ENCODE peak calls at places on chromosomes 6 and 20, in six cellular contexts. One of them, this sample, is unnamed.

GRCh38 chr20:33852971-33853813 is 42.0 kb downstream of the CHMP4B start:
- DNase-seq in A549: no peak
- DNase-seq in K562: no peak
- DNase-seq in HepG2: no peak
- DNase-seq in endothelial cell of umbilical vein: no peak
- DNase-seq in GM12878: no peak
- DNase-seq in this sample: no peak

GRCh38 chr20:3129094-3129493 is 30.6 kb downstream of the FASTKD5 start:
- DNase-seq in HepG2: no peak
- DNase-seq in GM12878: no peak
- DNase-seq in A549: no peak
- DNase-seq in endothelial cell of umbilical vein: no peak
- DNase-seq in K562: no peak
- DNase-seq in this sample: no peak

GRCh38 chr6:112906737-112907136 is 559.6 kb downstream of the RFPL4B start:
- DNase-seq in A549: no peak
- DNase-seq in endothelial cell of umbilical vein: peak; percentile 70
- DNase-seq in K562: no peak
- DNase-seq in HepG2: peak; percentile 4
- DNase-seq in GM12878: no peak
- DNase-seq in this sample: no peak

GRCh38 chr6:113881473-113881980 is 24.4 kb downstream of the MARCKS start:
- DNase-seq in GM12878: no peak
- DNase-seq in K562: no peak
- DNase-seq in endothelial cell of umbilical vein: no peak
- DNase-seq in A549: no peak
- DNase-seq in HepG2: no peak
- DNase-seq in this sample: peak; percentile 7

GRCh38 chr20:23641936-23642751 is 4.4 kb upstream of the CST3 start:
- DNase-seq in endothelial cell of umbilical vein: peak; percentile 58
- DNase-seq in A549: no peak
- DNase-seq in GM12878: no peak
- DNase-seq in HepG2: no peak
- DNase-seq in K562: no peak
- DNase-seq in this sample: peak; percentile 77

GRCh38 chr6:165574770-165575549 is 88.1 kb downstream of the PDE10A start:
- DNase-seq in A549: peak; percentile 76
- DNase-seq in GM12878: no peak
- DNase-seq in K562: no peak
- DNase-seq in endothelial cell of umbilical vein: peak; percentile 69
- DNase-seq in HepG2: no peak
- DNase-seq in this sample: no peak

GRCh38 chr20:25003002-25003401 is 10.5 kb upstream of the APMAP start:
- DNase-seq in endothelial cell of umbilical vein: no peak
- DNase-seq in GM12878: no peak
- DNase-seq in K562: no peak
- DNase-seq in HepG2: no peak
- DNase-seq in A549: no peak
- DNase-seq in this sample: no peak

GRCh38 chr6:104527761-104528415 is 331.8 kb downstream of the HACE1 start:
- DNase-seq in GM12878: no peak
- DNase-seq in K562: peak; percentile 25
- DNase-seq in endothelial cell of umbilical vein: no peak
- DNase-seq in A549: peak; percentile 20
- DNase-seq in HepG2: peak; percentile 24
- DNase-seq in this sample: peak; percentile 66

GRCh38 chr6:68635706-68636513 is 828 bp downstream of the ADGRB3 start:
- DNase-seq in HepG2: no peak
- DNase-seq in endothelial cell of umbilical vein: peak; percentile 2
- DNase-seq in K562: peak; percentile 41
- DNase-seq in A549: no peak
- DNase-seq in GM12878: no peak
- DNase-seq in this sample: no peak

DNA sequence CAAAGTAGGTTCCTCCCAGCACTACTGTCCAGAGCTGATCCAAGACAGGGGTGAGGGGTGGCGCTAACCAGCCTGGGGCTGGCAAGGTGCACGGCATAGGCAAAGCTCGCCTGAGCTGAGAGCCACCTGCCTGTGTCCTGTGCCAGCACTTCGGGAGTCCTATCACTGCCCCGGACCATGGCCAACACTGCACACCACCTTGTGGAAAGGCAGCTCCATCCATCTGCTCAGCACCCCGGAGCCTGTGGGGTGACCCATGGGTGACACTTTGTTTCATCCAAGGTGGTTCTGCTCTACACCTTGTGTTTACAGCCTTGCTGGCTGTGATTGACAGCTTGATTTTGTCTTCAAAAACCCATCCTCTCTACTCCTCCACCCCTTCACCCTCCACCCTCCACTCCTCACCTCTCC is 32.9 kb upstream of the GATA5 start:
- DNase-seq in endothelial cell of umbilical vein: no peak
- DNase-seq in GM12878: no peak
- DNase-seq in HepG2: no peak
- DNase-seq in A549: peak; percentile 46
- DNase-seq in K562: no peak
- DNase-seq in this sample: peak; percentile 40
- TF ChIP-seq MYC in endothelial cell of umbilical vein: no peak
- TF ChIP-seq MYC in GM12878: no peak
- TF ChIP-seq MYC in HepG2: no peak
- TF ChIP-seq MYC in A549: no peak
- TF ChIP-seq MYC in K562: no peak
- TF ChIP-seq MYC in this sample: no peak

GRCh38 chr20:20241966-20242365 is 125.9 kb upstream of the INSM1 start:
- DNase-seq in A549: no peak
- DNase-seq in endothelial cell of umbilical vein: no peak
- DNase-seq in GM12878: no peak
- DNase-seq in HepG2: no peak
- DNase-seq in K562: no peak
- DNase-seq in this sample: no peak

GRCh38 chr20:20233041-20233514 is 134.8 kb upstream of the INSM1 start:
- DNase-seq in HepG2: no peak
- DNase-seq in A549: no peak
- DNase-seq in endothelial cell of umbilical vein: peak; percentile 10
- DNase-seq in K562: peak; percentile 15
- DNase-seq in GM12878: no peak
- DNase-seq in this sample: peak; percentile 96

GRCh38 chr20:20231528-20232298 is 136.2 kb upstream of the INSM1 start:
- DNase-seq in A549: no peak
- DNase-seq in GM12878: no peak
- DNase-seq in K562: no peak
- DNase-seq in HepG2: no peak
- DNase-seq in endothelial cell of umbilical vein: no peak
- DNase-seq in this sample: peak; percentile 69

GRCh38 chr20:20235681-20236080 is 132.2 kb upstream of the INSM1 start:
- DNase-seq in HepG2: no peak
- DNase-seq in endothelial cell of umbilical vein: no peak
- DNase-seq in A549: no peak
- DNase-seq in GM12878: no peak
- DNase-seq in K562: no peak
- DNase-seq in this sample: no peak

GRCh38 chr20:20237093-20237959 is 130.6 kb upstream of the INSM1 start:
- DNase-seq in HepG2: peak; percentile 55
- DNase-seq in A549: peak; percentile 40
- DNase-seq in K562: peak; percentile 53
- DNase-seq in endothelial cell of umbilical vein: peak; percentile 37
- DNase-seq in GM12878: no peak
- DNase-seq in this sample: peak; percentile 58
- TF ChIP-seq CTCF in HepG2: peak; percentile 89
- TF ChIP-seq CTCF in A549: peak; percentile 60
- TF ChIP-seq CTCF in K562: peak; percentile 60
- TF ChIP-seq CTCF in endothelial cell of umbilical vein: peak; percentile 62
- TF ChIP-seq CTCF in GM12878: peak; percentile 76
- TF ChIP-seq CTCF in this sample: peak; percentile 81

GRCh38 chr20:11452326-11452725 is 465.4 kb upstream of the BTBD3 start:
- DNase-seq in HepG2: no peak
- DNase-seq in A549: no peak
- DNase-seq in GM12878: no peak
- DNase-seq in K562: no peak
- DNase-seq in endothelial cell of umbilical vein: no peak
- DNase-seq in this sample: peak; percentile 17
- TF ChIP-seq MAX in HepG2: no peak
- TF ChIP-seq MAX in A549: no peak
- TF ChIP-seq MAX in GM12878: no peak
- TF ChIP-seq MAX in K562: no peak
- TF ChIP-seq MAX in endothelial cell of umbilical vein: no peak
- TF ChIP-seq MAX in this sample: no peak

GRCh38 chr6:132962936-132963579 is 148.7 kb downstream of the RPS12 start:
- DNase-seq in A549: peak; percentile 59
- DNase-seq in GM12878: no peak
- DNase-seq in endothelial cell of umbilical vein: peak; percentile 82
- DNase-seq in HepG2: peak; percentile 79
- DNase-seq in K562: peak; percentile 67
- DNase-seq in this sample: peak; percentile 63
- TF ChIP-seq MYC in A549: no peak
- TF ChIP-seq MYC in GM12878: no peak
- TF ChIP-seq MYC in endothelial cell of umbilical vein: no peak
- TF ChIP-seq MYC in HepG2: no peak
- TF ChIP-seq MYC in K562: no peak
- TF ChIP-seq MYC in this sample: no peak

GRCh38 chr6:106731843-106732160 is 102.4 kb downstream of the QRSL1 start:
- DNase-seq in K562: no peak
- DNase-seq in A549: no peak
- DNase-seq in GM12878: no peak
- DNase-seq in endothelial cell of umbilical vein: no peak
- DNase-seq in HepG2: no peak
- DNase-seq in this sample: no peak

GRCh38 chr6:106731144-106731842 is 101.9 kb downstream of the QRSL1 start:
- DNase-seq in GM12878: no peak
- DNase-seq in HepG2: peak; percentile 86
- DNase-seq in A549: peak; percentile 64
- DNase-seq in K562: no peak
- DNase-seq in endothelial cell of umbilical vein: no peak
- DNase-seq in this sample: no peak

GRCh38 chr6:106729848-106730247 is 100.5 kb downstream of the QRSL1 start:
- DNase-seq in endothelial cell of umbilical vein: no peak
- DNase-seq in A549: no peak
- DNase-seq in K562: no peak
- DNase-seq in HepG2: no peak
- DNase-seq in GM12878: no peak
- DNase-seq in this sample: no peak

GRCh38 chr6:106730672-106731071 is 101.3 kb downstream of the QRSL1 start:
- DNase-seq in endothelial cell of umbilical vein: no peak
- DNase-seq in K562: no peak
- DNase-seq in HepG2: no peak
- DNase-seq in GM12878: no peak
- DNase-seq in A549: no peak
- DNase-seq in this sample: no peak

GRCh38 chr6:106730264-106730663 is 100.9 kb downstream of the QRSL1 start:
- DNase-seq in GM12878: no peak
- DNase-seq in HepG2: no peak
- DNase-seq in K562: no peak
- DNase-seq in endothelial cell of umbilical vein: no peak
- DNase-seq in A549: no peak
- DNase-seq in this sample: no peak
- TF ChIP-seq CTCF in GM12878: no peak
- TF ChIP-seq CTCF in HepG2: no peak
- TF ChIP-seq CTCF in K562: no peak
- TF ChIP-seq CTCF in endothelial cell of umbilical vein: no peak
- TF ChIP-seq CTCF in A549: no peak
- TF ChIP-seq CTCF in this sample: no peak

GRCh38 chr6:3769610-3770009 is 18.1 kb upstream of the PXDC1 start:
- DNase-seq in HepG2: no peak
- DNase-seq in A549: no peak
- DNase-seq in GM12878: no peak
- DNase-seq in endothelial cell of umbilical vein: no peak
- DNase-seq in K562: no peak
- DNase-seq in this sample: peak; percentile 40
- TF ChIP-seq MAX in HepG2: no peak
- TF ChIP-seq MAX in A549: no peak
- TF ChIP-seq MAX in GM12878: no peak
- TF ChIP-seq MAX in endothelial cell of umbilical vein: no peak
- TF ChIP-seq MAX in K562: no peak
- TF ChIP-seq MAX in this sample: no peak

DNA sequence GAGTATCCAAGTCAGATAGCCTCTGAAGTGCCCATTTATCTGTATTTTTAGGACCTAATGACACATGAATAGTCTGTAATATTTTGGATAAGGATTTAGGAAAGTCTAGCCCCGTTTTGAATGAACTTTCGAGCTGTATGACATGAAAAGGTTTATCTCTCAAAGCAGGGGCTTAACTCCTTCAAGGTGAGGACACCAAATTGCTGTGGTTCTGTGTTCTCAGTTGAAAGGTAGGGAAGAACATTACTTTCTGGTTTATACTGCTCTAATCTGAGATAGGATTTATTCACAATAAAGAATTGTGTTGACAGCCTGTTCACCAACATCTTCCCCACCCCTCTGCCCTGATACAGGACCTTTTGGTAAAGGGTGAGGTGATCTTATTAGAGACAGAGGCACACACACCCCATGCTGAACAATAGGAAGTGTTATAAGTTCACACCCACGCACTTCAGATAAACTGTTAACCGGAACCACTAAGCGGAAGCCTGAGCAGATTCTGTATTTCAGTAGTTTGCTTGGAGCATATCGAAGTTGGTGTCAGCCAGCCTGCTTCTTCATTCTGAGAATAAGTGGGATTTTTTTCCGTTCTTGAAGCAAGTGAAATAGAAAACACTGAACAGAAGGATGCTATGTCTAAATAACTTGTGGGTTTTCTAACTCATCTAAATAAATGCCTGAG is 223.3 kb downstream of the TMEM242 start:
- DNase-seq in K562: peak; percentile 56
- DNase-seq in HepG2: no peak
- DNase-seq in endothelial cell of umbilical vein: peak; percentile 65
- DNase-seq in A549: no peak
- DNase-seq in GM12878: peak; percentile 71
- DNase-seq in this sample: no peak
- TF ChIP-seq MYC in K562: no peak
- TF ChIP-seq MYC in HepG2: no peak
- TF ChIP-seq MYC in endothelial cell of umbilical vein: no peak
- TF ChIP-seq MYC in A549: no peak
- TF ChIP-seq MYC in GM12878: no peak
- TF ChIP-seq MYC in this sample: no peak

GRCh38 chr20:63519765-63520593 is 586 bp upstream of the PPDPF start:
- DNase-seq in K562: peak; percentile 71
- DNase-seq in A549: peak; percentile 57
- DNase-seq in GM12878: no peak
- DNase-seq in HepG2: no peak
- DNase-seq in endothelial cell of umbilical vein: peak; percentile 64
- DNase-seq in this sample: no peak
- TF ChIP-seq CTCF in K562: peak; percentile 23
- TF ChIP-seq CTCF in A549: peak; percentile 18
- TF ChIP-seq CTCF in GM12878: peak; percentile 27
- TF ChIP-seq CTCF in HepG2: peak; percentile 38
- TF ChIP-seq CTCF in endothelial cell of umbilical vein: no peak
- TF ChIP-seq CTCF in this sample: no peak

GRCh38 chr20:39264506-39265172 is 302.5 kb downstream of the DHX35 start:
- DNase-seq in endothelial cell of umbilical vein: peak; percentile 72
- DNase-seq in HepG2: peak; percentile 63
- DNase-seq in GM12878: no peak
- DNase-seq in A549: peak; percentile 71
- DNase-seq in K562: peak; percentile 70
- DNase-seq in this sample: peak; percentile 66
- TF ChIP-seq MAX in endothelial cell of umbilical vein: no peak
- TF ChIP-seq MAX in HepG2: no peak
- TF ChIP-seq MAX in GM12878: no peak
- TF ChIP-seq MAX in A549: no peak
- TF ChIP-seq MAX in K562: no peak
- TF ChIP-seq MAX in this sample: no peak

GRCh38 chr6:12137480-12137879 is 125.4 kb downstream of the HIVEP1 start:
- DNase-seq in HepG2: no peak
- DNase-seq in GM12878: no peak
- DNase-seq in K562: peak; percentile 30
- DNase-seq in endothelial cell of umbilical vein: peak; percentile 71
- DNase-seq in A549: peak; percentile 65
- DNase-seq in this sample: peak; percentile 12
- TF ChIP-seq MYC in HepG2: no peak
- TF ChIP-seq MYC in GM12878: no peak
- TF ChIP-seq MYC in K562: no peak
- TF ChIP-seq MYC in endothelial cell of umbilical vein: no peak
- TF ChIP-seq MYC in A549: no peak
- TF ChIP-seq MYC in this sample: no peak

This sample was measured in NB4.